ENCODE peak calls at places on chromosomes 2 and 18, in eight cellular contexts. R is fibroblast of lung; D is K562; L is IMR-90; W is CD8-positive, alpha-beta T cell; I is Panc1; O is H1; S is body of pancreas. J is an unnamed sample. For H3K4me1, the result is how much of the 10 kb centered on the place peaks cover.

GRCh38 chr2:149112713-149113112 is 74.2 kb downstream of the LYPD6B start:
- DNase-seq in R (no peak), D (no peak), L (no peak), W (no peak), I (no peak), O (no peak), S (no peak), J (no peak)

GRCh38 chr18:53153281-53153680 is 813.3 kb downstream of the DCC start:
- DNase-seq in R (no peak), D (no peak), L (no peak), W (no peak), I (no peak), O (no peak), S (peak), J (peak)

GRCh38 chr2:224847961-224848850 is 132.0 kb upstream of the CCDC195 start:
- DNase-seq in R (peak), D (no peak), L (peak), W (no peak), I (no peak), O (no peak), S (peak), J (peak)

GRCh38 chr18:8816233-8816632 is 110.9 kb downstream of the MTCL1 start:
- DNase-seq in R (no peak), D (no peak), L (no peak), W (no peak), I (no peak), O (no peak), S (no peak), J (no peak)

GRCh38 chr2:60053791-60054190 is 499.7 kb downstream of the BCL11A start:
- DNase-seq in R (no peak), D (no peak), L (no peak), W (no peak), I (no peak), O (no peak), S (peak), J (no peak)

GRCh38 chr2:101433465-101433864 is 41.4 kb downstream of the RFX8 start:
- DNase-seq in R (no peak), D (no peak), L (no peak), W (no peak), I (no peak), O (no peak), S (no peak), J (no peak)

GRCh38 chr2:152491139-152491472 is 156.1 kb downstream of the FMNL2 start:
- DNase-seq in R (no peak), D (no peak), L (no peak), W (no peak), I (no peak), O (no peak), S (no peak), J (no peak)

GRCh38 chr2:190766581-190766980 is 114.0 kb upstream of the GLS start:
- DNase-seq in R (no peak), D (no peak), L (no peak), W (no peak), I (no peak), O (no peak), S (no peak), J (no peak)

GRCh38 chr2:6353669-6354068 is 512.0 kb downstream of the CMPK2 start:
- DNase-seq in R (no peak), D (no peak), L (no peak), W (no peak), I (no peak), O (no peak), S (no peak), J (no peak)

GRCh38 chr2:138028538-138028937 is 64.3 kb downstream of the HNMT start:
- DNase-seq in R (no peak), D (no peak), L (no peak), W (no peak), I (no peak), O (no peak), S (no peak), J (no peak)

GRCh38 chr2:242056026-242056425 is 186.5 kb downstream of the RTP5 start:
- DNase-seq in R (no peak), D (no peak), L (no peak), W (no peak), I (no peak), O (no peak), S (no peak), J (no peak)

GRCh38 chr18:49094979-49095632 is 144.3 kb upstream of the SMAD7 start:
- DNase-seq in R (peak), D (no peak), L (peak), W (no peak), I (no peak), O (no peak), S (no peak), J (peak)

GRCh38 chr2:63408530-63408929 is 179.7 kb downstream of the WDPCP start:
- DNase-seq in R (no peak), D (no peak), L (no peak), W (no peak), I (no peak), O (no peak), S (no peak), J (no peak)

GRCh38 chr2:135175177-135175576 is 123.1 kb downstream of the RAB3GAP1 start:
- DNase-seq in R (no peak), D (no peak), L (no peak), W (no peak), I (no peak), O (no peak), S (peak), J (no peak)

GRCh38 chr2:201363857-201364560 is 6.9 kb upstream of the FLACC1 start:
- DNase-seq in R (peak), D (peak), L (peak), W (peak), I (peak), O (no peak), S (peak), J (peak)

GRCh38 chr2:158782616-158783015 is 12.5 kb upstream of the DAPL1 start:
- DNase-seq in R (no peak), D (no peak), L (no peak), W (no peak), I (no peak), O (no peak), S (no peak), J (no peak)

GRCh38 chr2:152336854-152337510 is 2.0 kb downstream of the FMNL2 start:
- DNase-seq in R (peak), D (no peak), L (peak), W (no peak), I (no peak), O (no peak), S (peak), J (peak)

GRCh38 chr18:43805646-43806194 is 528.4 kb upstream of the SYT4 start:
- DNase-seq in R (peak), D (no peak), L (no peak), W (no peak), I (no peak), O (no peak), S (no peak), J (peak)

GRCh38 chr2:45905643-45905969 is 254.1 kb downstream of the PRKCE start:
- DNase-seq in R (no peak), D (no peak), L (no peak), W (no peak), I (no peak), O (no peak), S (no peak), J (no peak)

GRCh38 chr2:64173156-64174135 is 29.2 kb upstream of the PELI1 start:
- DNase-seq in R (no peak), D (no peak), L (peak), W (no peak), I (no peak), O (no peak), S (no peak), J (no peak)

GRCh38 chr2:24265212-24265611 is 90.4 kb downstream of the FAM228A start:
- DNase-seq in R (no peak), D (no peak), L (no peak), W (no peak), I (no peak), O (no peak), S (no peak), J (no peak)

GRCh38 chr2:43169987-43170732 is 56.2 kb downstream of the ZFP36L2 start:
- DNase-seq in R (no peak), D (peak), L (no peak), W (peak), I (no peak), O (no peak), S (peak), J (peak)

GRCh38 chr2:161250864-161251436 is 57.3 kb upstream of the PSMD14 start:
- DNase-seq in R (peak), D (peak), L (peak), W (no peak), I (peak), O (no peak), S (peak), J (peak)

GRCh38 chr2:42132066-42132965 is 36.8 kb upstream of the EML4 start:
- DNase-seq in R (peak), D (no peak), L (peak), W (no peak), I (peak), O (no peak), S (no peak), J (peak)

GRCh38 chr18:9488535-9488934 is 13.2 kb downstream of the RALBP1 start:
- DNase-seq in R (no peak), D (no peak), L (no peak), W (no peak), I (no peak), O (no peak), S (no peak), J (no peak)

GRCh38 chr18:79199691-79200374 is 130.6 kb downstream of the ATP9B start:
- DNase-seq in R (no peak), D (no peak), L (peak), W (no peak), I (no peak), O (no peak), S (no peak), J (peak)

GRCh38 chr2:33532146-33532545 is 55.7 kb downstream of the RASGRP3 start:
- DNase-seq in R (no peak), D (no peak), L (no peak), W (no peak), I (no peak), O (no peak), S (no peak), J (no peak)

GRCh38 chr2:122341007-122341406 is 585.6 kb downstream of the TSN start:
- DNase-seq in R (no peak), D (no peak), L (no peak), W (no peak), I (no peak), O (no peak), S (no peak), J (no peak)

GRCh38 chr2:184336688-184337087 is 261.6 kb upstream of the ZNF804A start:
- DNase-seq in R (peak), D (no peak), L (peak), W (no peak), I (no peak), O (no peak), S (no peak), J (no peak)
- H3K4me1 ChIP-seq in R (under half), D (under half), L (under half), W (under half), I (under half), O (under half), S (under half), J (under half)

GRCh38 chr2:105287692-105288091 is 41.8 kb downstream of the TGFBRAP1 start:
- DNase-seq in R (peak), D (peak), L (peak), W (no peak), I (peak), O (no peak), S (peak), J (peak)

GRCh38 chr2:105291981-105292380 is 37.6 kb downstream of the TGFBRAP1 start:
- DNase-seq in R (no peak), D (no peak), L (peak), W (no peak), I (no peak), O (no peak), S (no peak), J (no peak)

GRCh38 chr2:105290981-105291660 is 38.4 kb downstream of the TGFBRAP1 start:
- DNase-seq in R (no peak), D (no peak), L (no peak), W (no peak), I (no peak), O (no peak), S (no peak), J (no peak)

GRCh38 chr2:105283532-105283931 is 42.0 kb downstream of the GPR45 start:
- DNase-seq in R (no peak), D (no peak), L (no peak), W (no peak), I (no peak), O (no peak), S (no peak), J (no peak)

GRCh38 chr2:105288133-105288532 is 41.4 kb downstream of the TGFBRAP1 start:
- DNase-seq in R (no peak), D (no peak), L (no peak), W (no peak), I (no peak), O (no peak), S (no peak), J (no peak)
- H3K27ac ChIP-seq in R (no peak), D (no peak), L (no peak), W (no peak), I (no peak), O (no peak), S (no peak), J (no peak)

DNA sequence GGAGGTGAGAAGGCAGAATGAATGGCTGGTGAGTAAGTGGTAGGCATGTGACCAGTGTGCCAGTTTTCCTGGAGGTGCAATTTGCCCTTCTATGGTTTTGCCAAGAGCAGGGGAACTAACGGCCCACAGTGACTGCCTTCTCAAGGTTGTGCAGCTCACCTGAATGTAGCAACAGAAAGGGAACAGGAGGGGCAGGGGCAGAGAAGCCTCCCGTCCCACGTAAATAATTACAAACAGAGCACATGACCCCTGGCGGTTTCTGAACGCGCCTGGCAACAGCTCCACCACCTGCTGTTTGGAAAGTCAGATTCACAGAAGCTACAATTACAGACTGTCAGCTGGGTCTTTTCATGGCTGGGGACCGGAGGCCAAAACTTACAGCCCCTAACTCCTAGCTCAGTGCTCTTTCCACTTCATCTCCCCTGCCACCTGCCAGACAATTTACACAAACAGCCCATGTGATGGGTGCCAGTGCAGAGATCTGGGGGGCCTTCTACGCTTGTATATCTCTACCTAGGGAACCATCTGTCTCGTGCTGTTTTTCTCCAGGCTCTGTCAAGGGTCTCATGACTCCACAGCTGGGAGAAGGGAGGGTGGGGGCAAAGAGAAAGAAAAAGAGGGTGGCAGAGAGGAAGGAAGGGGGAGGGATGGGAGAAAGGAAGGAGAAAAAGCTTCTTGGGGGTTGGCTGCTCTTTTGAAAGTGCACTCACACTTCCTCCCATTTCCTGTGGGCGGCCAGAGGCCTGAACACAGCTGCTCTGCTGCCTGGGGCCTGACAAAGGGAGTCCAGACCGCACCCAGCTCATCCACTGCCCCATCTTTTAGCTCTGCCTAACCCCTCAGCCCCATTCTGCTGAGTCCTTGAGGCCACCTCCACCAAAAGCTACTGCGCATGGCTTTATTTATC is 69.5 kb downstream of the POLR1A start:
- DNase-seq in R (peak), D (no peak), L (peak), W (peak), I (no peak), O (no peak), S (peak), J (peak)
- TF ChIP-seq CTCF in R (peak), D (no peak), L (peak), W (peak), I (no peak), O (no peak), S (peak), J (peak)

GRCh38 chr2:58992062-58992736 is 751.1 kb upstream of the FANCL start:
- DNase-seq in R (no peak), D (no peak), L (no peak), W (no peak), I (no peak), O (no peak), S (no peak), J (no peak)

DNA sequence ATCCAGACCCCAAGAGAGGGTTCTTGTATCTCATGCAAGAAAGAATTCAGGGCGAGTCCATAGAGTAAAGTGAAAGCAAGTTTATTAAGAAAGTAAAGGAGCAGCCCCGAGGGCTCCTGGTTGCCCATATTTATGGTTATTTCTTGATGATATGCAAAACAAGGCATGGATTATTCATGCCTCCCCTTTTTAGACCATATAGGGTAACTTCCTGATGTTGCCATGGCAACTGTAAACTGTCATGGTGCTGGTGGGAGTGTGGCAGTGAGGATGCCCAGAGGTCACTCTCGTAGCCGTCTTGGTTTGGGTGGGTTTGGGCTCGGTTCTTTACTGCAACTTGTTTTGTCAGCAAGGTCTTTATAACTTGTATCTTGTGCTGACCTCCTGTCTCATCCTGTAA is 750.2 kb upstream of the FANCL start:
- DNase-seq in R (no peak), D (no peak), L (no peak), W (no peak), I (no peak), O (no peak), S (no peak), J (no peak)
- H3K4me1 ChIP-seq in R (under half), D (under half), L (under half), W (under half), I (under half), O (under half), S (under half), J (under half)

GRCh38 chr2:96832401-96832750 is 11.4 kb downstream of the ANKRD23 start:
- DNase-seq in R (no peak), D (no peak), L (no peak), W (no peak), I (no peak), O (no peak), S (no peak), J (no peak)
- H3K27ac ChIP-seq in R (no peak), D (no peak), L (no peak), W (no peak), I (no peak), O (peak), S (peak), J (peak)

DNA sequence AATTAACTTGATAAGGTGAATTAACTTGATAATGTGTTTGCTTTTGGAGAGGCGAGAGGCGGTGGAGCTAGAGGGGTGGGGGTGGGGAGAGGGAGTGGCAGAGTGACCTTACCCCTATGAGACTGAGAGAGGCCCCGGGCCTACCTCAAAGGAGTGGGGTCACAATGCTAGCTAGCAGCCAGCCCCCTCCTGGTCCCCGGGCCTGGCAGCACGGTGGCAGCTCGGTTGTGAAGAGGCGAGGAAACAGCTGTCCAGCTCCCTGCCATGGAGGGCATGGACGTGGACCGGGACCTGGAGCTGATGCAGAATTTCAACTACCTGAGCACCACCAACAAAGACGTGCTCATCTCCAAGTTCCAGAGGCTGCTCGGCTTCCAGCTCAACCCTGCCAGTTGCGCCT is 123.9 kb downstream of the RGPD3 start:
- DNase-seq in R (no peak), D (no peak), L (no peak), W (no peak), I (no peak), O (no peak), S (no peak), J (no peak)
- TF ChIP-seq CTCF in R (no peak), D (no peak), L (no peak), W (no peak), I (no peak), O (no peak), S (no peak), J (no peak)

GRCh38 chr18:77101410-77102245 is 31.0 kb downstream of the MBP start:
- DNase-seq in R (peak), D (no peak), L (peak), W (no peak), I (peak), O (no peak), S (peak), J (no peak)

GRCh38 chr18:77105021-77105420 is 27.6 kb downstream of the MBP start:
- DNase-seq in R (no peak), D (no peak), L (no peak), W (no peak), I (no peak), O (no peak), S (no peak), J (no peak)

GRCh38 chr18:77103991-77104521 is 28.5 kb downstream of the MBP start:
- DNase-seq in R (no peak), D (no peak), L (no peak), W (no peak), I (no peak), O (no peak), S (no peak), J (peak)

GRCh38 chr18:77102246-77103040 is 30.1 kb downstream of the MBP start:
- DNase-seq in R (peak), D (no peak), L (peak), W (no peak), I (no peak), O (no peak), S (no peak), J (no peak)

GRCh38 chr18:77103181-77103875 is 29.3 kb downstream of the MBP start:
- DNase-seq in R (peak), D (no peak), L (peak), W (no peak), I (no peak), O (no peak), S (no peak), J (no peak)
- H3K4me1 ChIP-seq in R (under half), D (under half), L (under half), W (half or more), I (half or more), O (under half), S (under half), J (under half)

GRCh38 chr2:169683425-169684134 is 10.6 kb downstream of the CFAP210 start:
- DNase-seq in R (no peak), D (no peak), L (no peak), W (no peak), I (no peak), O (no peak), S (no peak), J (no peak)
- H3K27ac ChIP-seq in R (no peak), D (no peak), L (no peak), W (no peak), I (no peak), O (no peak), S (no peak), J (no peak)

DNA sequence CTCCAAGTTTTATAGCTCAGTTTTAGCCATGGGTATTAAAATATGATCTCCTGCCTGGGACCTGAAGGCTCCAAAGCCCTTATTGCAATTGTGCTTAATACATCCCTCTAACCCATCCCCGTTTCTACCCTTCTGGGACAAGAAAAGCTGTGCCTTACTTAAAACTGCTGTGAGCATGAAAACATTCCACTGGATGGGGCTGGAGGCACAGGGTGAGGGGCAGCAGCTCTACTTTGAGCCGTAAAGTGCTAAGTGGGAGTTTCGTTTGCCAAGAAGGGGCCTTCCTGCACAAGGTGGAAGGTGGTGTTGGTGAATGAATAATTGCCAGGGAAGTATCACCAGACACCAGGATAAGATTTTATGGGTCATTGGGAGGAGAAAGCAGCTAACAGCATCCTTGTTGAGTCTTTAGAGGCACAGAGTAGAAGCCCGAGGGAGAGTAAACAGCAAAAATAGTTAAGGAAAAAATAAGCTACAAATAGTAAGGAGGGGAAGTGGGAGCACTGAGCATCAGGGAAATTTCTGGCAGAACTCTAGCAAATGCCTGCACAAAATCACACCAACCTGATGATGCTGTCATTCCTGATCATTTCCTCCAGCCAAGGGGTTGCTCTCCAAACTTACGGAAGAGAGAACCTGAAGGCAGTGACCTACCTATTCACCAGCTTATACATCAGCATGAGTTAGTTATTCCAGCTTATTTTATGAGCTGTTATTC is 218.4 kb downstream of the MREG start:
- DNase-seq in R (peak), D (no peak), L (no peak), W (no peak), I (no peak), O (peak), S (no peak), J (peak)
- TF ChIP-seq CTCF in R (peak), D (no peak), L (no peak), W (no peak), I (no peak), O (peak), S (no peak), J (peak)